ENCODE peak calls at places on chromosome 15, in four cellular contexts. E is HepG2, I is H1, T is K562. G is an unnamed sample.

GRCh38 chr15:59594493-59594942 is 17.1 kb upstream of the GCNT3 start:
- DNase-seq in E (peak; percentile 84), I (no peak), T (no peak), G (peak; percentile 23)

GRCh38 chr15:41661529-41662225 is 1.5 kb downstream of the MGA start:
- DNase-seq in E (peak; percentile 74), I (peak; percentile 85), T (peak; percentile 71), G (peak; percentile 75)

GRCh38 chr15:60179786-60180391 is 175.8 kb downstream of the FOXB1 start:
- DNase-seq in E (peak; percentile 25), I (no peak), T (peak; percentile 42), G (peak; percentile 44)

GRCh38 chr15:67003586-67003985 is 61.8 kb upstream of the SMAD3 start:
- DNase-seq in E (no peak), I (peak; percentile 31), T (no peak), G (no peak)

GRCh38 chr15:25345943-25346342 is 92.9 kb downstream of the UBE3A start:
- DNase-seq in E (peak; percentile 14), I (peak; percentile 52), T (no peak), G (peak; percentile 14)

GRCh38 chr15:43266834-43267233 is at the start of gene TGM5:
- DNase-seq in E (no peak), I (no peak), T (no peak), G (no peak)

GRCh38 chr15:91224750-91225380 is 124.8 kb downstream of the SV2B start:
- DNase-seq in E (peak; percentile 25), I (peak; percentile 61), T (peak; percentile 48), G (peak; percentile 54)

GRCh38 chr15:63987979-63988378 is 58.3 kb downstream of the DAPK2 start:
- DNase-seq in E (no peak), I (no peak), T (no peak), G (no peak)

GRCh38 chr15:59885832-59886231 is 118.3 kb upstream of the FOXB1 start:
- DNase-seq in E (no peak), I (no peak), T (no peak), G (no peak)

GRCh38 chr15:62769604-62770003 is 272.9 kb upstream of the TPM1 start:
- DNase-seq in E (no peak), I (no peak), T (no peak), G (no peak)

GRCh38 chr15:63347074-63347859 is 34.4 kb downstream of the CA12 start:
- DNase-seq in E (no peak), I (no peak), T (no peak), G (no peak)

GRCh38 chr15:91627473-91628309 is 225.8 kb upstream of the SLCO3A1 start:
- DNase-seq in E (no peak), I (no peak), T (no peak), G (no peak)

GRCh38 chr15:91855241-91855640 is 1.7 kb downstream of the SLCO3A1 start:
- DNase-seq in E (no peak), I (no peak), T (no peak), G (no peak)

GRCh38 chr15:74050835-74051234 is 31.5 kb downstream of the GOLGA6A start:
- DNase-seq in E (no peak), I (no peak), T (no peak), G (no peak)

GRCh38 chr15:34993413-34993812 is 5.3 kb upstream of the ZNF770 start:
- DNase-seq in E (no peak), I (no peak), T (no peak), G (no peak)

GRCh38 chr15:100844778-100845177 is 34.9 kb upstream of the ALDH1A3 start:
- DNase-seq in E (no peak), I (no peak), T (no peak), G (no peak)

GRCh38 chr15:73965730-73966103 is 26.4 kb downstream of the STOML1 start:
- DNase-seq in E (no peak), I (no peak), T (no peak), G (no peak)

GRCh38 chr15:57432141-57432701 is 55.9 kb downstream of the CGNL1 start:
- DNase-seq in E (no peak), I (peak; percentile 61), T (no peak), G (peak; percentile 75)

GRCh38 chr15:48705381-48705780 is 59.9 kb upstream of the FBN1 start:
- DNase-seq in E (no peak), I (no peak), T (no peak), G (no peak)

GRCh38 chr15:37891754-37892368 is 42.6 kb upstream of the TMCO5A start:
- DNase-seq in E (peak; percentile 23), I (no peak), T (peak; percentile 7), G (peak; percentile 46)

GRCh38 chr15:55770808-55771207 is 27.9 kb upstream of the PRTG start:
- DNase-seq in E (no peak), I (no peak), T (no peak), G (no peak)

GRCh38 chr15:34647569-34648334 is 64.3 kb upstream of the GOLGA8B start:
- DNase-seq in E (no peak), I (no peak), T (peak; percentile 44), G (no peak)

GRCh38 chr15:91887921-91888373 is 34.4 kb downstream of the SLCO3A1 start:
- DNase-seq in E (no peak), I (peak; percentile 24), T (no peak), G (no peak)

GRCh38 chr15:52143862-52144261 is 31.3 kb upstream of the BCL2L10 start:
- DNase-seq in E (peak; percentile 63), I (no peak), T (peak; percentile 22), G (no peak)

GRCh38 chr15:97979131-97979502 is 18.6 kb downstream of the ARRDC4 start:
- DNase-seq in E (no peak), I (no peak), T (no peak), G (no peak)

GRCh38 chr15:67138946-67139855 is 73.8 kb downstream of the SMAD3 start:
- DNase-seq in E (no peak), I (no peak), T (no peak), G (peak; percentile 85)

GRCh38 chr15:89399070-89399389 is 64.4 kb upstream of the POLG start:
- DNase-seq in E (no peak), I (no peak), T (no peak), G (no peak)

GRCh38 chr15:89400997-89401590 is 66.5 kb upstream of the POLG start:
- DNase-seq in E (no peak), I (no peak), T (no peak), G (no peak)

GRCh38 chr15:89400121-89400996 is 65.7 kb upstream of the POLG start:
- DNase-seq in E (no peak), I (no peak), T (no peak), G (no peak)

GRCh38 chr15:89397653-89398023 is 63.0 kb upstream of the POLG start:
- DNase-seq in E (no peak), I (no peak), T (no peak), G (no peak)

DNA sequence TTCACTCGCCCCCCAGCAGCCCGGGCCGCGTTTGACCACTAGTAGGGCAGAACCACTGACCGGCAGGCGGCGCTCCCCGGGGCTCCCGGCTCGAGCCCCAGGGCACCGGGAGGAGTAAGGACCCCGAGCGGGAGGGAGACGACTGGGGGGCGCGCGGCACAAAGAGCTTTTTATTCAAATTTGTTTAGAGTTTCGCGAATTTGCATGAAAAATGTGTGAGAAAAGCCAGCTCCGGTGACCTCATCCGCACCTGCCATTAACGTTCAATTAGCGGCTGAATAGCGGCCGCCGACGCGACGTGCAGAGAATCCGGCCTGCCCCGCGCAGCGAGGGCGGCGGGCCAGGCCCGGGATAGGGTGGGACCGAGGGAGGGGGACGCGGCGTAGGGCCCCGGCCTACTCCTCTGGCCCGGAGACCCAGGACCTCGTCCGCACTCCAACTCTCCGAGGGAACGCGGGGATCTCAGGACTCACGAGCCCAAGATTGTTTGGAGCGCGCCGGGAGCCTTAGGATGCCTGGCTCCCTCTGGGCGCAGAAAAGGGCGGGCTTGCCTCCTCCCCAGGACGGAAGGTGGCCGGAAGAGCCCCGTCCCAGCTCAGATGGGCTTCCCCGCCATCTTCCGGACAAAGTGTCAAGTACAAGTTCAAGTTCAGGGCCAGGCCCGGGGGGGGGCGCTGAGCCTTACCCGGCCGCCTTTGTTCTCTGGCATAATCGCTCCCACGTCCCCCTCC is 64.9 kb upstream of the POLG start:
- DNase-seq in E (no peak), I (no peak), T (peak; percentile 89), G (no peak)
- H3K27me3 ChIP-seq in E (peaks cover 88% of the 10 kb centered on the region), I (peaks cover 99% of the 10 kb centered on the region), T (peaks cover 32% of the 10 kb centered on the region), G (peaks cover 97% of the 10 kb centered on the region)

GRCh38 chr15:65646486-65646885 is 24.7 kb downstream of the SLC24A1 start:
- DNase-seq in E (no peak), I (no peak), T (no peak), G (no peak)
- TF ChIP-seq JUN in E (no peak), I (no peak), T (no peak), G (no peak)

GRCh38 chr15:29910068-29910467 is 87.8 kb upstream of the TJP1 start:
- DNase-seq in E (no peak), I (no peak), T (no peak), G (no peak)
- H3K27me3 ChIP-seq in E (no peaks in the 10 kb centered on the region), I (no peaks in the 10 kb centered on the region), T (peaks cover 6% of the 10 kb centered on the region), G (peaks cover 2% of the 10 kb centered on the region)

DNA sequence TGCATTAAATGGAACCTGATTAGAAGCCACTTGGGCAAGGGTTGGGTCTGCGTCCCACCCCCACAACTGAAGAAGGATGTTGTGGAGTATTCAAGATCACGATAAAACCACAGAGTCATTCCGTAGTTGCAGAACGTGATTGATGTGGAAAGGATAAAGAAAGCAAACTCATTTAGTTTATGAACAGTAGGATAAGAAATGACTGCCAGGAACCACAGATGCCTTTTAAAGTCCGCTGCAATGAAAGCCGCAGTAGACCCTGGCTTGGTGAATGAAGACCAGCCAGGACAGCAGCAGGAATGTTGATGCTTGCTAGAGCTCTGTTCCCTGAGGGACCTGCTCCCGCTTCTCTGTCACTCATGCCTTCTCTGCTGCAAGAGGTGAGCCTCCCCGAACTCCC is 111.5 kb downstream of the GABRG3 start:
- DNase-seq in E (no peak), I (no peak), T (no peak), G (no peak)
- TF ChIP-seq JUN in E (no peak), I (no peak), T (no peak), G (no peak)

GRCh38 chr15:45993508-45993907 is 358.7 kb downstream of the SQOR start:
- DNase-seq in E (no peak), I (no peak), T (no peak), G (peak; percentile 92)
- H3K27me3 ChIP-seq in E (no peaks in the 10 kb centered on the region), I (no peaks in the 10 kb centered on the region), T (no peaks in the 10 kb centered on the region), G (no peaks in the 10 kb centered on the region)

GRCh38 chr15:31016446-31016915 is 25.1 kb upstream of the MTMR10 start:
- DNase-seq in E (no peak), I (no peak), T (no peak), G (peak; percentile 59)
- TF ChIP-seq JUN in E (no peak), I (no peak), T (no peak), G (no peak)

DNA sequence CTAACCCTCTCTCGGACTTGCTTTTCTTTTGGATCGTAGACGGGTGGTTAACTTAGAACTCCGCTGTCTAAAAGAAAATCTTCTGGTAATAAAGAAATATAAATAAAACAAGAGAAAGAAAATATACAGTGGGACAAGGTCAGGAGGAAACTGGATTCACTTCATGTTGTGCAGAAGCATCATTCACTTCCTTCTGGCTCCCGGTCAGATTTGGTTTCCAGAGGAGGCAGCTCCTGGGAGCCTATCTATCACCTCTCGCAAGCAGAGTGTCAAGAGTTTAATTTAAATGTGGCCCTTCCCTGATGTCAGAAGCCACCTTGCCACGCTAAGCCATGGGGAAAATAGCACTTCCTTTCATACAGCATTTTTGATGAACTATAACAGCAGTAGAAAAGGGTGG is 139.2 kb downstream of the NSMCE3 start:
- DNase-seq in E (no peak), I (no peak), T (no peak), G (no peak)
- H3K27me3 ChIP-seq in E (peaks cover 17% of the 10 kb centered on the region), I (no peaks in the 10 kb centered on the region), T (peaks cover 51% of the 10 kb centered on the region), G (no peaks in the 10 kb centered on the region)

GRCh38 chr15:79675982-79676381 is 220.8 kb downstream of the MTHFS start:
- DNase-seq in E (no peak), I (no peak), T (no peak), G (no peak)
- TF ChIP-seq JUN in E (no peak), I (no peak), T (no peak), G (no peak)

GRCh38 chr15:89369548-89369947 is 34.9 kb upstream of the POLG start:
- DNase-seq in E (no peak), I (no peak), T (no peak), G (no peak)
- H3K27me3 ChIP-seq in E (peaks cover 93% of the 10 kb centered on the region), I (peaks cover 99% of the 10 kb centered on the region), T (peaks cover 84% of the 10 kb centered on the region), G (peaks cover 99% of the 10 kb centered on the region)

G was measured in endothelial cell of umbilical vein.